ENCODE peak calls at places on chromosome 7, in seven cellular contexts. C is iPS-NIHi11; J is NB4; S is activated T-cell treated with anti-CD3 and anti-CD28 coated beads, Interleukin-2, amount 50 U/mL, for 72 hours; Z is CD4-positive, alpha-beta T cell; V is HFF-Myc; Y is stimulated activated CD4-positive, alpha-beta T cell treated with anti-CD3 and anti-CD28 coated beads, TNF-alpha, amount 100 ng/mL, for 24 hours. M is an unnamed sample.

GRCh38 chr7:152756126-152756525 is 3.4 kb upstream of the ACTR3B start:
- DNase-seq in C (no peak), J (no peak), S (no peak), Z (no peak), V (no peak), Y (no peak), M (no peak)

GRCh38 chr7:35588647-35589046 is 106.3 kb downstream of the HERPUD2 start:
- DNase-seq in C (no peak), J (no peak), S (no peak), Z (no peak), V (no peak), Y (no peak), M (no peak)

GRCh38 chr7:151351027-151351426 is 9.4 kb downstream of the NUB1 start:
- DNase-seq in C (peak; percentile 62), J (peak; percentile 67), S (peak; percentile 68), Z (peak; percentile 21), V (no peak), Y (no peak), M (peak; percentile 32)

GRCh38 chr7:158015403-158016116 is 572.1 kb downstream of the PTPRN2 start:
- DNase-seq in C (no peak), J (peak; percentile 40), S (no peak), Z (no peak), V (no peak), Y (no peak), M (no peak)

GRCh38 chr7:2510909-2511768 is 8.4 kb upstream of the LFNG start:
- DNase-seq in C (no peak), J (peak; percentile 86), S (peak; percentile 76), Z (peak; percentile 68), V (no peak), Y (no peak), M (peak; percentile 96)

GRCh38 chr7:151411551-151411950 is 1.7 kb upstream of the WDR86 start:
- DNase-seq in C (no peak), J (peak; percentile 99), S (no peak), Z (no peak), V (no peak), Y (no peak), M (peak; percentile 44)

GRCh38 chr7:140084972-140085371 is 22.2 kb upstream of the PARP12 start:
- DNase-seq in C (no peak), J (peak; percentile 72), S (peak; percentile 49), Z (no peak), V (no peak), Y (no peak), M (peak; percentile 40)

GRCh38 chr7:73885433-73885974 is 24.5 kb downstream of the TMEM270 start:
- DNase-seq in C (no peak), J (no peak), S (no peak), Z (no peak), V (no peak), Y (no peak), M (no peak)

GRCh38 chr7:20508109-20508508 is 107.4 kb upstream of the ABCB5 start:
- DNase-seq in C (peak; percentile 14), J (peak; percentile 67), S (no peak), Z (no peak), V (no peak), Y (no peak), M (no peak)

GRCh38 chr7:90625051-90625450 is 28.9 kb downstream of the CDK14 start:
- DNase-seq in C (no peak), J (no peak), S (no peak), Z (no peak), V (no peak), Y (no peak), M (no peak)

GRCh38 chr7:99919814-99920618 is 686 bp upstream of the TRIM4 start:
- DNase-seq in C (no peak), J (peak; percentile 32), S (no peak), Z (no peak), V (no peak), Y (no peak), M (no peak)

GRCh38 chr7:111138196-111138569 is 47.3 kb downstream of the LRRN3 start:
- DNase-seq in C (no peak), J (peak; percentile 25), S (peak; percentile 78), Z (peak; percentile 25), V (peak; percentile 65), Y (peak; percentile 23), M (peak; percentile 18)

GRCh38 chr7:121006731-121007315 is 18.3 kb downstream of the CPED1 start:
- DNase-seq in C (no peak), J (peak; percentile 48), S (no peak), Z (no peak), V (no peak), Y (no peak), M (no peak)

GRCh38 chr7:26284995-26285632 is 6.5 kb upstream of the SNX10 start:
- DNase-seq in C (no peak), J (peak; percentile 66), S (no peak), Z (no peak), V (no peak), Y (no peak), M (no peak)

GRCh38 chr7:98329974-98330373 is 48.5 kb downstream of the BRI3 start:
- DNase-seq in C (no peak), J (no peak), S (no peak), Z (no peak), V (no peak), Y (no peak), M (no peak)

GRCh38 chr7:133688483-133689239 is 435.8 kb downstream of the EXOC4 start:
- DNase-seq in C (no peak), J (peak; percentile 71), S (no peak), Z (no peak), V (no peak), Y (no peak), M (no peak)

GRCh38 chr7:151321341-151321740 is 20.3 kb upstream of the NUB1 start:
- DNase-seq in C (no peak), J (no peak), S (no peak), Z (no peak), V (no peak), Y (no peak), M (no peak)

GRCh38 chr7:120014920-120015465 is 258.0 kb upstream of the KCND2 start:
- DNase-seq in C (peak; percentile 18), J (no peak), S (no peak), Z (no peak), V (no peak), Y (no peak), M (no peak)

GRCh38 chr7:106572394-106573124 is 88.4 kb downstream of the CCDC71L start:
- DNase-seq in C (no peak), J (no peak), S (no peak), Z (no peak), V (no peak), Y (no peak), M (no peak)

GRCh38 chr7:44311561-44312495 is 13.6 kb downstream of the CAMK2B start:
- DNase-seq in C (no peak), J (no peak), S (no peak), Z (no peak), V (no peak), Y (no peak), M (no peak)

GRCh38 chr7:6547400-6547799 is 3.9 kb downstream of the GRID2IP start:
- DNase-seq in C (no peak), J (no peak), S (no peak), Z (no peak), V (no peak), Y (no peak), M (no peak)

GRCh38 chr7:43169076-43169475 is 56.6 kb downstream of the HECW1 start:
- DNase-seq in C (no peak), J (no peak), S (no peak), Z (no peak), V (no peak), Y (no peak), M (no peak)

M was measured in naive B cell.